ENCODE peak calls at places on chromosomes 7 and 10, in nine cellular contexts. O, P, D, S, J, E, G, U and F are unnamed samples.

GRCh38 chr7:147570390-147570789 is 1020.2 kb upstream of the C7orf33 start:
- DNase-seq in O (no peak), P (no peak), D (no peak), S (no peak), J (no peak), E (no peak), G (no peak), U (no peak), F (no peak)

GRCh38 chr10:70856454-70856853 is 31.9 kb downstream of the PCBD1 start:
- DNase-seq in O (no peak), P (no peak), D (peak; percentile 55), S (no peak), J (no peak), E (no peak), G (no peak), U (peak; percentile 24), F (peak; percentile 36)

GRCh38 chr7:101884671-101885596 is 67.5 kb downstream of the CUX1 start:
- DNase-seq in O (no peak), P (no peak), D (no peak), S (no peak), J (no peak), E (no peak), G (no peak), U (no peak), F (no peak)

GRCh38 chr7:71442492-71443196 is 310.7 kb downstream of the GALNT17 start:
- DNase-seq in O (no peak), P (no peak), D (no peak), S (peak; percentile 57), J (peak; percentile 39), E (no peak), G (no peak), U (no peak), F (no peak)

GRCh38 chr7:39663263-39663662 is 39.9 kb downstream of the RALA start:
- DNase-seq in O (no peak), P (no peak), D (no peak), S (no peak), J (no peak), E (no peak), G (no peak), U (no peak), F (no peak)

GRCh38 chr10:124735491-124736286 is 8.5 kb downstream of the FAM53B start:
- DNase-seq in O (no peak), P (no peak), D (no peak), S (no peak), J (no peak), E (peak; percentile 75), G (no peak), U (no peak), F (no peak)

GRCh38 chr10:102752934-102753664 is 9.4 kb downstream of the WBP1L start:
- DNase-seq in O (peak; percentile 78), P (peak; percentile 49), D (no peak), S (peak; percentile 53), J (no peak), E (peak; percentile 61), G (no peak), U (no peak), F (peak; percentile 37)

GRCh38 chr10:72011976-72012512 is 47.8 kb downstream of the CHST3 start:
- DNase-seq in O (no peak), P (no peak), D (no peak), S (no peak), J (no peak), E (no peak), G (no peak), U (no peak), F (no peak)

GRCh38 chr10:70380350-70381135 is 1.9 kb downstream of the LRRC20 start:
- DNase-seq in O (no peak), P (no peak), D (no peak), S (no peak), J (no peak), E (no peak), G (no peak), U (no peak), F (no peak)

GRCh38 chr10:127935115-127935561 is 28.2 kb downstream of the PTPRE start:
- DNase-seq in O (peak; percentile 64), P (no peak), D (no peak), S (no peak), J (no peak), E (no peak), G (no peak), U (no peak), F (no peak)

GRCh38 chr10:131576341-131577177 is 265.0 kb upstream of the TCERG1L start:
- DNase-seq in O (no peak), P (no peak), D (peak; percentile 24), S (no peak), J (no peak), E (peak; percentile 62), G (no peak), U (no peak), F (no peak)

GRCh38 chr10:27482984-27483956 is 20.8 kb upstream of the RAB18 start:
- DNase-seq in O (no peak), P (no peak), D (no peak), S (no peak), J (no peak), E (no peak), G (no peak), U (no peak), F (no peak)

GRCh38 chr10:67790534-67791408 is 47.2 kb downstream of the DNAJC12 start:
- DNase-seq in O (no peak), P (no peak), D (no peak), S (peak; percentile 14), J (peak; percentile 77), E (no peak), G (peak; percentile 57), U (no peak), F (no peak)
- H3K27ac ChIP-seq in O (no peak overlapping the region), P (no peak overlapping the region), D (no peak overlapping the region), S (no peak overlapping the region), J (peak overlapping the region; percentile 96), E (no peak overlapping the region), G (no peak overlapping the region), U (no peak overlapping the region), F (no peak overlapping the region)

GRCh38 chr7:127056202-127056601 is 196.5 kb downstream of the GRM8 start:
- DNase-seq in O (no peak), P (no peak), D (no peak), S (no peak), J (no peak), E (no peak), G (no peak), U (no peak), F (no peak)

DNA sequence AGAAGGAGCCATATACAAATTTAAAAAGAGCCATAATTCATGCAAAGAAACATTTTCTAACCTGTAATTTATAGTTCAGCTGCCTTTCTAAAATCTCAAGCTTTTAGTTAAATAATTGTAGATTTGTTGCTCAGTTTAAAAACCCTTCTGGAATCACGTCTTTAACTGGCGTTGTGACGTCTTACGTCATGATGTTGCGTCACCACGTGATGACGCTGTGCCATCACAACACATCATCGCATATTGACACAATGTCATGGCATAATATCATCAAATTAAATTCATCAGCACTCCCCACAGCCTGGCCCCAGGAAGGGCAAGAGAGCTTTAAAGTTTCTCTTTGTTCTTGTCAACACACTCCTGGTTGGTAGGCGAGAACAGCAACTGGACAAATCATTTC is 194.8 kb downstream of the GRM8 start:
- DNase-seq in O (no peak), P (no peak), D (no peak), S (no peak), J (no peak), E (no peak), G (no peak), U (no peak), F (no peak)
- TF ChIP-seq POLR2AphosphoS5 in O (no peak), P (no peak), D (no peak), S (no peak), J (no peak), E (no peak), G (no peak), U (no peak), F (no peak)

GRCh38 chr10:5574642-5575131 is 49.9 kb downstream of the CALML3 start:
- DNase-seq in O (peak; percentile 70), P (no peak), D (no peak), S (no peak), J (no peak), E (peak; percentile 60), G (no peak), U (peak; percentile 66), F (no peak)
- H3K27ac ChIP-seq in O (peak overlapping the region; percentile 78), P (peak overlapping the region; percentile 65), D (peak overlapping the region; percentile 24), S (no peak overlapping the region), J (no peak overlapping the region), E (no peak overlapping the region), G (no peak overlapping the region), U (no peak overlapping the region), F (no peak overlapping the region)

DNA sequence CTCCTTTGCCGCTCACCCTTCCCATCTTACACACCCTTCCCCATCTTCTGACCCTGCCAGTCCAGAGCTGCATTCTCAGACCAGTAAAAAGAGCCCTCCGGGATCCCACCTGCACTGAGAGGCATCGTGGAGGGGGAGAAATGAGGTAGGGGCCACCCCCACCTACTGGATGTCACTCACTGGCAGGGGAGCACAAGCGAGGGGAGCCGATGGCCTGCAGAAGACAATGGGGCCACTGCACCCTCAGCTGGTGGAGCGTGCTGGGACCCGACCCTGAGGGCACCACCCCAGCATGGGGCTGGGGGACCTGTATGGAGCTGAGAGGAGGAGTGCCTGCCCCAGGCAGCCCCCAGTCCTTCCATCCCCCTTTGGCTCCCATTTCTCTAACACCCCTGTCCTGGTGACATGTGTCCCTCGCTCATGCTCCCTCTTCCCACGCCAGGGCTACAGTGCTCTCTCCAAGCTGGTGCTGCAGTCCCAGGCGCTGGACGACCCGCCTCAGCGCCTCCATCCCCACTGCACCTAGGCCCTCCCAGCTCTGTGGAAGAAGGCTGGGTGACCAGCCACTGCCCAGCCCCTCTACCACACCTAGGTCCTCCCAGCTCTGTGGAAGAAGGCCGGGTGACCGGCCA is 49.8 kb downstream of the RASGEF1A start:
- DNase-seq in O (no peak), P (no peak), D (no peak), S (no peak), J (no peak), E (peak; percentile 61), G (no peak), U (no peak), F (no peak)
- TF ChIP-seq POLR2AphosphoS5 in O (no peak), P (no peak), D (no peak), S (no peak), J (no peak), E (no peak), G (no peak), U (no peak), F (no peak)

DNA sequence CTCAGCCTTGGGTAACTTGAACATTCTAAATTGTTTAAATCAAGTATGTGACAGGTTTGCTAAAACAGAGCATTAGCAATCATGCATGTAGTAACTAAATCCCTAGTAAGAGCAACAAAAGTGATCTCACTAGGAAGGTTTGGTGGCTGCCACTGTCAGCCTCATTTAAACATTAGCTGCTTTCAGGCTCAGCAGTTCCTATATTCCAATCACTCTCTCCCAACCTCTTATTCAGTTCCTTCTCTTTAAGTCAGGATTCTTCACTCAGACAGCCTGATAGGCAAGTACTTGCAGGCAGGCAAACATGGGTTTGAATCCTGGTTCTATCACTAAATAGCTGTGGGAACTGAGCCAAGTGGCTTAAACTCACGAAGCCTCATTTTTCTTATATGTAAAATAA is 3.6 kb downstream of the CREB3L2 start:
- DNase-seq in O (no peak), P (no peak), D (no peak), S (no peak), J (no peak), E (no peak), G (no peak), U (no peak), F (no peak)
- H3K27ac ChIP-seq in O (peak overlapping the region; percentile 85), P (peak overlapping the region; percentile 34), D (peak overlapping the region; percentile 97), S (no peak overlapping the region), J (peak overlapping the region; percentile 64), E (no peak overlapping the region), G (no peak overlapping the region), U (peak overlapping the region; percentile 95), F (no peak overlapping the region)